ENCODE peak calls at places on chromosomes 1 and 21, in four cellular contexts. R is fibroblast of pulmonary artery, L is GM06990, Z is OCI-LY7. D is an unnamed sample.

GRCh38 chr1:10387611-10388386 is 11.1 kb upstream of the PGD start:
- DNase-seq in R (peak), L (no peak), Z (peak), D (peak)

GRCh38 chr1:21468597-21468996 is 28.7 kb downstream of the NBPF3 start:
- DNase-seq in R (peak), L (no peak), Z (peak), D (peak)

GRCh38 chr1:61337471-61337870 is 255.1 kb downstream of the NFIA start:
- DNase-seq in R (peak), L (no peak), Z (no peak), D (peak)

GRCh38 chr1:165595561-165595960 is 35.5 kb upstream of the MGST3 start:
- DNase-seq in R (peak), L (no peak), Z (no peak), D (peak)

GRCh38 chr1:108129999-108130398 is 70.1 kb downstream of the SLC25A24 start:
- DNase-seq in R (no peak), L (no peak), Z (no peak), D (no peak)

GRCh38 chr1:54428838-54429513 is 22.8 kb upstream of the SSBP3 start:
- DNase-seq in R (peak), L (no peak), Z (no peak), D (no peak)

GRCh38 chr1:88595355-88595754 is 88.7 kb upstream of the PKN2 start:
- DNase-seq in R (peak), L (no peak), Z (peak), D (peak)

GRCh38 chr1:226706664-226707063 is 32.4 kb downstream of the ITPKB start:
- DNase-seq in R (no peak), L (no peak), Z (no peak), D (no peak)

GRCh38 chr21:35641271-35642016 is 418.9 kb downstream of the SETD4 start:
- DNase-seq in R (no peak), L (no peak), Z (no peak), D (peak)

GRCh38 chr1:161781995-161782394 is 15.9 kb downstream of the ATF6 start:
- DNase-seq in R (peak), L (no peak), Z (no peak), D (peak)

GRCh38 chr1:226825746-226826100 is 44.7 kb upstream of the PSEN2 start:
- DNase-seq in R (no peak), L (no peak), Z (no peak), D (no peak)

GRCh38 chr1:167305705-167306277 is 85.1 kb downstream of the POU2F1 start:
- DNase-seq in R (no peak), L (no peak), Z (no peak), D (no peak)

GRCh38 chr1:198264271-198264670 is 107.5 kb downstream of the NEK7 start:
- DNase-seq in R (no peak), L (no peak), Z (no peak), D (no peak)

GRCh38 chr1:25690396-25690956 is 73.9 kb downstream of the MAN1C1 start:
- DNase-seq in R (no peak), L (no peak), Z (no peak), D (no peak)

GRCh38 chr1:37634554-37635308 is at the start of gene RSPO1:
- DNase-seq in R (peak), L (no peak), Z (no peak), D (peak)
- H3K4me3 ChIP-seq in R (no peak), L (no peak), Z (no peak), D (peak)

DNA sequence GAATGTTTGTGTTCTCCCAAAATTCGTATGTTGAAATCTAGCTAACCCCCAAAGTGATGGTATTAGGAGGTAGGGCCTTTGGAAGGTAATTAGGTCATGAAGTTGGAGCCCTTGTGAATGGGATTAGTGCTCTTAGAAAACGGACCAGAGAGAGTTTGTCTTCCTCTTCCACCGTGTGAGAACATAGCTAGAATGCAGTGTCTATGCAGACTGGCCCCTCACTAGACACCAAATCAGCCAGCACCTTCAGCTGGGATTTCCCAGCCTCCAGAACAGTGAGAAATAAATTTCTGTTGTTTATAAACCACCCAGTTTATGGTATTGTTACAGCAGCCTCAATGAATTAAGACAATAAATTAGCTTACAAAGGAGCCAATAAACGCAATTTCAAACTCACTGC is 58.0 kb downstream of the KIAA0319L start:
- DNase-seq in R (no peak), L (no peak), Z (no peak), D (no peak)
- TF ChIP-seq CTCF in R (no peak), L (no peak), Z (no peak), D (no peak)

GRCh38 chr1:228085287-228085926 is 2.9 kb downstream of the ARF1 start:
- DNase-seq in R (peak), L (no peak), Z (no peak), D (peak)
- H3K4me3 ChIP-seq in R (peak), L (peak), Z (peak), D (peak)

DNA sequence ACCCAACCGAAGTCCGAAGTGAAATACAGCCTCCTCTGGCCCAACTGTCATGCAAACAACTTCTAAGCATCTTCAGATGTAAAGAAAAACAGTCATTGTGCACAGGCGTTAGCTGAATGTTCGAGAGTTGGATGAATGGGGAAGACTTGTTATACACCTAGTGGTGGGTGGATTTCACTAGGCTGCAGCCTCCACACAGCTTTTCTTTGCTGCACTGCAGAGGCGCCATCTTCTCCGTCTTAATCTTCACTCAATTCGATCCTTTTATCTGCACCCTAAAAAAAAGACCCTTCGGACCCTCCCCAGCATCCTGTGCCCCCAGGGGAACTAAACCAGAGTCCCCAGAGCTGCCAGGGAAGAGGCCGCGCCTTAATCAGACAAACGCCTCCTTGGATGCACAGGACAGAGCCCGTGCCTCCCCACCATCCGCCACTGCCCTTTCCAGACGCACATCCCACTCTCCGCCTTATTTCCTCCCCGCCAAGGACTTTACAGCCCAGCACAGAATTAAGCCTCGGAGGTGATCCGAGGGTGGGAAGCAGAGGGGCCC is 1.4 kb downstream of the APP start:
- DNase-seq in R (peak), L (no peak), Z (no peak), D (peak)
- TF ChIP-seq CTCF in R (peak), L (no peak), Z (no peak), D (peak)

GRCh38 chr1:221939598-221939997 is 197.7 kb upstream of the DUSP10 start:
- DNase-seq in R (no peak), L (peak), Z (no peak), D (no peak)
- H3K4me3 ChIP-seq in R (no peak), L (no peak), Z (no peak), D (no peak)

GRCh38 chr1:219837274-219837993 is 90.9 kb downstream of the SLC30A10 start:
- DNase-seq in R (peak), L (peak), Z (peak), D (peak)
- TF ChIP-seq CTCF in R (peak), L (peak), Z (peak), D (peak)

GRCh38 chr1:235651170-235651806 is 1.7 kb upstream of the GNG4 start:
- DNase-seq in R (no peak), L (no peak), Z (no peak), D (no peak)

GRCh38 chr1:235649722-235650163 is at the start of gene GNG4:
- DNase-seq in R (no peak), L (no peak), Z (no peak), D (no peak)

GRCh38 chr1:235648407-235648907 is 1.1 kb downstream of the GNG4 start:
- DNase-seq in R (no peak), L (no peak), Z (no peak), D (no peak)

GRCh38 chr1:235650341-235651169 is 971 bp upstream of the GNG4 start:
- DNase-seq in R (no peak), L (no peak), Z (no peak), D (no peak)

DNA sequence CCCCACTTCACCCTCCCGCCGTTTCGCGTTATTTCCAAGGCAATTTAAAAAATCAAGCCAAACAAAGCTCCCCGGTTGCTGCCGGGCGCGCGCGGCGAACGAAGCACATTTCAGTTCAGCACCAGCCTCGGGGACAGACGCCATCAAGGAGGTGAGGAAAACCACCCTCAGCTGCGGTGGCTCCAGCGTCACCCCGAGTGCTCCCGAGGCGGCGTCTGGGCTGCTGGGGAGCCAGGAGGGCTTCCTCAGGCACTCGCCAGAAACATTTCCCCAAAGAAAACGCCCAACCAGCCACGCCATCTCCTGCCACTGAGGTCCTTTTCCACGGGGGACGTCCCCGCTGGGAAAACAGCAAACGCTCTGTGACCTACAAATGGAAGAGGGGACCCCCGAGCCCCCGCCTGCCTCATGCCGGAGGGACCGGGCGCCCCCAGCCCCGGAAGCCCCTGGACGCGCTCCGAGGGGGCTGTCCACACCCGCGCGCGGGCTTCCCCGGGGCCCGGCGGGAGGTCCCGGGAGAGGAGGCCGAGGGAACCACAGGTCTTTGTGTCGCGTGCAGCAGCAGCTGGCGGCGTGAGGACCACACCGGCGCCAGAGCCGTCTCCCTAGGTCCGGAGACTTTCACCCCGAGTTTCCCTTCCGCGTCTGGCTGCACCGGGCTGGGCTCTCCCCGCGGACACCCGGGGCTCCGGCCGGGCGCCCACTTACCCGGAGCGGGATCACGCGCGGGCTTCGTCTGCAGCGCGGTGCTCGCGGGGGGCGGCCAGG is 446 bp downstream of the GNG4 start:
- DNase-seq in R (peak), L (no peak), Z (no peak), D (peak)
- H3K4me3 ChIP-seq in R (peak), L (peak), Z (no peak), D (peak)

GRCh38 chr1:40182956-40183710 is 21.9 kb downstream of the RLF start:
- DNase-seq in R (peak), L (no peak), Z (peak), D (peak)
- TF ChIP-seq CTCF in R (peak), L (peak), Z (peak), D (peak)

GRCh38 chr1:27873671-27874384 is 1.5 kb downstream of the THEMIS2 start:
- DNase-seq in R (no peak), L (no peak), Z (no peak), D (no peak)
- H3K4me3 ChIP-seq in R (no peak), L (peak), Z (peak), D (no peak)

GRCh38 chr1:12456979-12457378 is 161.0 kb downstream of the DHRS3 start:
- DNase-seq in R (peak), L (no peak), Z (no peak), D (peak)

GRCh38 chr1:12457771-12458170 is 160.2 kb downstream of the DHRS3 start:
- DNase-seq in R (no peak), L (no peak), Z (no peak), D (peak)

GRCh38 chr1:12452262-12452661 is 165.7 kb downstream of the DHRS3 start:
- DNase-seq in R (no peak), L (no peak), Z (no peak), D (no peak)

GRCh38 chr1:12453400-12454343 is 164.3 kb downstream of the DHRS3 start:
- DNase-seq in R (no peak), L (no peak), Z (no peak), D (no peak)

GRCh38 chr1:12454406-12455391 is 163.3 kb downstream of the DHRS3 start:
- DNase-seq in R (no peak), L (no peak), Z (no peak), D (peak)
- TF ChIP-seq CTCF in R (no peak), L (no peak), Z (no peak), D (peak)